ENCODE peak calls at places on chromosomes 1 and 21, in six cellular contexts. T, S, Y, D, V and C are unnamed samples.

GRCh38 chr1:157691285-157691920 is 9.2 kb downstream of the FCRL3 start:
- DNase-seq in T (peak; percentile 27), S (no peak), Y (peak; percentile 62), D (no peak), V (peak; percentile 3), C (peak; percentile 9)

GRCh38 chr1:25694591-25695007 is 78.0 kb downstream of the MAN1C1 start:
- DNase-seq in T (no peak), S (no peak), Y (no peak), D (no peak), V (no peak), C (no peak)

GRCh38 chr1:167043752-167044488 is 46.3 kb downstream of the GPA33 start:
- DNase-seq in T (peak; percentile 90), S (peak; percentile 87), Y (peak; percentile 76), D (peak; percentile 41), V (no peak), C (peak; percentile 68)

GRCh38 chr1:5501206-5501980 is 490.8 kb downstream of the NPHP4 start:
- DNase-seq in T (no peak), S (no peak), Y (no peak), D (no peak), V (no peak), C (no peak)

GRCh38 chr1:58784758-58785423 is 1.0 kb upstream of the JUN start:
- DNase-seq in T (peak; percentile 53), S (peak; percentile 89), Y (peak; percentile 85), D (peak; percentile 89), V (peak; percentile 93), C (peak; percentile 96)

GRCh38 chr1:29256979-29257804 is 20.9 kb downstream of the PTPRU start:
- DNase-seq in T (no peak), S (no peak), Y (no peak), D (no peak), V (peak; percentile 53), C (peak; percentile 28)

GRCh38 chr1:151002006-151002405 is 4.7 kb downstream of the MINDY1 start:
- DNase-seq in T (peak; percentile 64), S (no peak), Y (no peak), D (no peak), V (no peak), C (no peak)

GRCh38 chr1:75083848-75084514 is 50.2 kb upstream of the LHX8 start:
- DNase-seq in T (no peak), S (no peak), Y (no peak), D (no peak), V (no peak), C (no peak)

GRCh38 chr1:165063181-165063955 is 293.1 kb downstream of the LMX1A start:
- DNase-seq in T (no peak), S (no peak), Y (no peak), D (no peak), V (no peak), C (no peak)

GRCh38 chr1:169527461-169528213 is 41.9 kb upstream of the SLC19A2 start:
- DNase-seq in T (peak; percentile 70), S (no peak), Y (peak; percentile 28), D (no peak), V (no peak), C (no peak)

GRCh38 chr21:44574457-44575306 is 1.2 kb downstream of the KRTAP10-4 start:
- DNase-seq in T (no peak), S (peak; percentile 48), Y (peak; percentile 14), D (no peak), V (no peak), C (no peak)

GRCh38 chr1:212557739-212558664 is 50.6 kb upstream of the ATF3 start:
- DNase-seq in T (no peak), S (no peak), Y (peak; percentile 51), D (peak; percentile 71), V (no peak), C (peak; percentile 13)

DNA sequence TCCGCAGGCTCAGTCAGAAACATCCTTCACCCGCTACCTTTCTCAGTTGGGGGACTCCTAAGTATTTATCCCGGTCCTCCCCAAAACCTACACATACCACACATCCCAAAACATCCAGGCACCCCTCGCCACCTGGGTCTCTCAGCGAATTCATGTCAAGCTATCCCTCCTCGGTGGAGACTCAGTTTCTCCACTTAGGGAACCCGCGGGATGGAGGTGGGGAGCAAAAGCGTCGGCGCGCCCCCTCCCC is 1.2 kb upstream of the ZBTB7B start:
- DNase-seq in T (no peak), S (no peak), Y (no peak), D (no peak), V (no peak), C (no peak)
- H3K4me3 ChIP-seq in T (peak overlapping the region; percentile 72), S (peak overlapping the region; percentile 81), Y (peak overlapping the region; percentile 83), D (peak overlapping the region; percentile 78), V (peak overlapping the region; percentile 68), C (peak overlapping the region; percentile 61)

GRCh38 chr1:38529946-38530345 is 329.6 kb downstream of the RRAGC start:
- DNase-seq in T (no peak), S (no peak), Y (no peak), D (no peak), V (no peak), C (no peak)

GRCh38 chr1:38527373-38527966 is 332.1 kb downstream of the RRAGC start:
- DNase-seq in T (no peak), S (peak; percentile 54), Y (peak; percentile 38), D (no peak), V (no peak), C (no peak)

GRCh38 chr1:38529337-38529860 is 330.2 kb downstream of the RRAGC start:
- DNase-seq in T (no peak), S (no peak), Y (no peak), D (no peak), V (no peak), C (no peak)

GRCh38 chr1:38530957-38531356 is 328.6 kb downstream of the RRAGC start:
- DNase-seq in T (no peak), S (no peak), Y (no peak), D (no peak), V (no peak), C (no peak)

DNA sequence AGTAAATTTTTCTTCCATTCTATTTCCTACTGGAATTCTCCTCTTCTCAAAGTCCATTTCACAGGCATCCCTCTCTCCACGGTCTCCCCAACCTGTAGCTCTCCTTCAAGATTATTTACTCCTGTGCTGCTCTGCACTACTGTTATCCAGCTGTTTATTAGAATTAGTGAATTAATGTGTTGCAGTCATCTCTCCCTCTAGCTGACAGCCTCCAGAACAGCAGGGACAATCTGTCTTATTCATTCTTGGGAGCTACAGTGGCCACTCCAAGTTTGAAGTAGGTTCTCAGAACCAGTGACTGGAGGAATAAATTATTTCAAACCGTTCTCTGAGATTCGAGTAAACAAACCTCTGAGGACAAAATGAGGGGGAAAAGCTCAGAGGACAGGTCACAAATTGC is 331.0 kb downstream of the RRAGC start:
- DNase-seq in T (no peak), S (no peak), Y (no peak), D (no peak), V (no peak), C (no peak)
- TF ChIP-seq CTCF in T (no peak), S (no peak), Y (no peak), D (no peak), V (peak; percentile 9), C (no peak)

DNA sequence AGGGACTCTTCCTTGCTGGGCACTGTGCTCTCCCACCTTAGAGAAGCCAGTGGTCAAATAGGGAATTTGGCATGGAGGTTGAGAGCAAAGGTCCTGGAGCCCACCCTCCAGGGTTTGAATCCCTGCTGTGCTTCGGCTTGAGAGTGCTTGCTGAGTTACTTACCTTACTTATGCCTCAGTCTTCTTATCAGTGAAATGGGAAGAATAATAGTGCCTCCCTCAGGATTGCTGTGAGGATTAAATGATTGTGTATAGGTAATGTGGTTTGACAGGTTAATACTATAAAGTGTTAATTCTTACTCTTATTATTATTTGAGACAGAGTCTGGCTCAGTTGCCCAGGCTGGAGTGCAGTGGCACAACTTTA is 79.2 kb downstream of the HHAT start:
- DNase-seq in T (no peak), S (no peak), Y (no peak), D (no peak), V (no peak), C (no peak)
- H3K4me3 ChIP-seq in T (no peak overlapping the region), S (no peak overlapping the region), Y (no peak overlapping the region), D (no peak overlapping the region), V (no peak overlapping the region), C (no peak overlapping the region)

GRCh38 chr1:235791532-235792060 is 75.1 kb downstream of the LYST start:
- DNase-seq in T (no peak), S (no peak), Y (no peak), D (no peak), V (no peak), C (no peak)
- TF ChIP-seq CTCF in T (no peak), S (no peak), Y (no peak), D (no peak), V (no peak), C (no peak)